ENCODE peak calls at places on chromosomes 7 and 10, in six cellular contexts. L is SK-N-SH, D is neural progenitor cell, T is cardiac fibroblast, B is AG04449, V is NB4. K is an unnamed sample.
A peak's percentile ranks its signal among the peaks of the same experiment; 100 is the strongest.

GRCh38 chr10:55019461-55019860 is 218.4 kb upstream of the PCDH15 start:
- DNase-seq in L (no peak), D (no peak), T (peak; percentile 3), B (no peak), V (no peak), K (no peak)

GRCh38 chr10:131722121-131722520 is 178.7 kb upstream of the PPP2R2D start:
- DNase-seq in L (no peak), D (no peak), T (no peak), B (no peak), V (no peak), K (no peak)

GRCh38 chr10:132891313-132891712 is 51.1 kb downstream of the CFAP46 start:
- DNase-seq in L (no peak), D (no peak), T (peak; percentile 9), B (no peak), V (no peak), K (no peak)

GRCh38 chr7:47382200-47382599 is 199.7 kb downstream of the TNS3 start:
- DNase-seq in L (no peak), D (no peak), T (no peak), B (no peak), V (no peak), K (no peak)

GRCh38 chr7:21941570-21942224 is 4.0 kb downstream of the CDCA7L start:
- DNase-seq in L (peak; percentile 53), D (no peak), T (peak; percentile 37), B (no peak), V (peak; percentile 78), K (peak; percentile 67)

GRCh38 chr10:63522129-63522687 is 1.0 kb downstream of the REEP3 start:
- DNase-seq in L (peak; percentile 45), D (no peak), T (peak; percentile 31), B (no peak), V (no peak), K (peak; percentile 18)

GRCh38 chr7:150340024-150340749 is 1.2 kb downstream of the RARRES2 start:
- DNase-seq in L (no peak), D (peak; percentile 62), T (peak; percentile 77), B (no peak), V (peak; percentile 49), K (no peak)

GRCh38 chr7:42175834-42176745 is 60.9 kb downstream of the GLI3 start:
- DNase-seq in L (no peak), D (no peak), T (no peak), B (no peak), V (no peak), K (no peak)

GRCh38 chr7:46651561-46652088 is 730.6 kb upstream of the IGFBP3 start:
- DNase-seq in L (no peak), D (no peak), T (no peak), B (no peak), V (no peak), K (no peak)

GRCh38 chr10:96586419-96587254 is at the start of gene TM9SF3:
- DNase-seq in L (peak; percentile 97), D (peak; percentile 96), T (peak; percentile 91), B (no peak), V (peak; percentile 95), K (peak; percentile 90)

GRCh38 chr7:116601426-116601825 is 70.6 kb upstream of the MET start:
- DNase-seq in L (no peak), D (no peak), T (no peak), B (no peak), V (no peak), K (no peak)

GRCh38 chr10:46318808-46319207 is 32.0 kb downstream of the ANTXRL start:
- DNase-seq in L (no peak), D (no peak), T (peak; percentile 16), B (no peak), V (no peak), K (no peak)

GRCh38 chr7:139417478-139417877 is 57.8 kb downstream of the LUC7L2 start:
- DNase-seq in L (no peak), D (no peak), T (no peak), B (no peak), V (no peak), K (no peak)

GRCh38 chr7:93442478-93443224 is 131.9 kb downstream of the CALCR start:
- DNase-seq in L (no peak), D (peak; percentile 61), T (peak; percentile 43), B (no peak), V (peak; percentile 59), K (peak; percentile 5)

GRCh38 chr10:123325663-123326175 is 171.5 kb downstream of the BUB3 start:
- DNase-seq in L (no peak), D (no peak), T (no peak), B (no peak), V (no peak), K (no peak)

GRCh38 chr10:78952686-78953085 is 116.1 kb upstream of the ZMIZ1 start:
- DNase-seq in L (no peak), D (no peak), T (peak; percentile 80), B (no peak), V (no peak), K (peak; percentile 69)

GRCh38 chr10:50558368-50558767 is 65.4 kb downstream of the SGMS1 start:
- DNase-seq in L (no peak), D (no peak), T (peak; percentile 78), B (no peak), V (no peak), K (no peak)

GRCh38 chr7:50854247-50854646 is 71.6 kb upstream of the GRB10 start:
- DNase-seq in L (no peak), D (no peak), T (no peak), B (no peak), V (no peak), K (no peak)

GRCh38 chr10:16945566-16945965 is 128.3 kb upstream of the RSU1 start:
- DNase-seq in L (no peak), D (no peak), T (no peak), B (no peak), V (no peak), K (peak; percentile 41)

GRCh38 chr7:71322201-71322600 is 190.3 kb downstream of the GALNT17 start:
- DNase-seq in L (no peak), D (no peak), T (no peak), B (no peak), V (no peak), K (no peak)

GRCh38 chr7:16667355-16667754 is 21.4 kb downstream of the BZW2 start:
- DNase-seq in L (no peak), D (no peak), T (no peak), B (no peak), V (no peak), K (no peak)

GRCh38 chr7:40437498-40437897 is 302.7 kb downstream of the SUGCT start:
- DNase-seq in L (no peak), D (no peak), T (peak; percentile 89), B (peak; percentile 93), V (no peak), K (peak; percentile 94)

GRCh38 chr7:104327534-104327933 is 869 bp upstream of the LHFPL3 start:
- DNase-seq in L (no peak), D (no peak), T (no peak), B (no peak), V (no peak), K (no peak)

GRCh38 chr7:104327963-104328307 is 468 bp upstream of the LHFPL3 start:
- DNase-seq in L (no peak), D (peak; percentile 26), T (no peak), B (no peak), V (no peak), K (no peak)

GRCh38 chr7:104328970-104329825 is 795 bp downstream of the LHFPL3 start:
- DNase-seq in L (peak; percentile 62), D (peak; percentile 57), T (no peak), B (no peak), V (no peak), K (peak; percentile 1)

DNA sequence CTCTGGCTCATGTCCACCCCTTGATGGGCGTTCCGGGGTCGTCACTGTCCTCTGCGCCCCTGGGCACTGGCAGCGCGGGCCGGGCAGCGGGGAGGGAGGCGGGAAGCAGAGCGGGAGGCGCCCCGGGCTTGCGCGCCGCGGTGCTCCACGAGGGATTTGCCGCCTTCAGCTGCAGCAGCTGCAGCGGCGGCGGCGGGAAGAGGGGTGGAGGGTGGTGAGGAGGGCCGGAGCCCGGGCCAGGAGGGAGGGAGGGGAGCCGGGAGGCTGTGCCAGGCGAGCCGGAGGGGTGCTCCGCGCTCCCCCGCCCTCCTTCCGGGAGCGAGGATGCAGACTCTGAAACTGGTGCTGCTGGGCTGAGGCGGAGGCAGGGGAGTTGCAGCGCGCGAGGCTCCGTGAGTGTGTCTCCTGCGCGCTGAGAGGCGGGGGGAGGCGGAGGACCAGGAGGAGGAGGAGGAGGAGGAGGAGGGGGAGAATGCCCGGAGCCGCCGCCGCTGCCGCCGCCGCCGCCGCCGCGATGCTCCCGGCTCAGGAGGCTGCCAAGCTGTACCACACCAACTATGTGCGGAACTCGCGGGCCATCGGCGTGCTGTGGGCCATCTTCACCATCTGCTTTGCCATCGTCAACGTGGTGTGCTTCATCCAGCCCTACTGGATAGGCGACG is at the start of gene LHFPL3:
- DNase-seq in L (peak; percentile 79), D (peak; percentile 72), T (no peak), B (no peak), V (no peak), K (no peak)
- H3K4me3 ChIP-seq in L (peak within 1 kb of the TSS; percentile 57), D (peak within 1 kb of the TSS; percentile 61), T (no peak within 1 kb of the TSS), B (peak within 1 kb of the TSS; percentile 44), V (no peak within 1 kb of the TSS), K (no peak within 1 kb of the TSS)

DNA sequence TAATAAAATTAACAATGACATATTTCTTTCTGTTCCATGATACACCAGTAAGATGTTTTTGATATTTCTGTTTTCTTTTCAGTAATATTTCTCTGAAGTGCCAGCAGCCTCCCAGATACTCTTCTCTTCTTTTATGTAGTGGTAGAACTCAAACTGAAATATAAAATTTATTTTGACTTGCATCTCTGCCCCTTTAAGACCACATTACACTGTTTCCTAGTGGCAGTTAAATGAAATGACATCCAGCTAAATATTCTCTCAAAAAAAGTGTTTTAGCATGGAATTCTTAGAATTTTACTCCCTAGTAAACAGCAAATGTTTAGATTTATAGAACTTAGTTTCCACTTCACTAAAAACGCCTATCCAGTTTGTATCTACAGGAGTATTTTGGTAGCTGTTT is 237.2 kb upstream of the MTPN start:
- DNase-seq in L (peak; percentile 18), D (no peak), T (no peak), B (no peak), V (no peak), K (no peak)
- TF ChIP-seq CTCF in L (no peak), D (peak; percentile 26), T (no peak), B (no peak), V (no peak), K (no peak)

GRCh38 chr10:98295401-98295811 is 27.4 kb upstream of the LOXL4 start:
- DNase-seq in L (no peak), D (no peak), T (no peak), B (no peak), V (peak; percentile 25), K (no peak)

GRCh38 chr10:98293550-98294269 is 25.7 kb upstream of the LOXL4 start:
- DNase-seq in L (no peak), D (no peak), T (no peak), B (no peak), V (no peak), K (peak; percentile 46)

GRCh38 chr10:98294270-98294627 is 26.3 kb upstream of the LOXL4 start:
- DNase-seq in L (no peak), D (no peak), T (no peak), B (no peak), V (no peak), K (no peak)

GRCh38 chr10:98295907-98296306 is 27.9 kb upstream of the LOXL4 start:
- DNase-seq in L (peak; percentile 35), D (no peak), T (peak; percentile 27), B (no peak), V (peak; percentile 45), K (peak; percentile 69)

GRCh38 chr10:98292976-98293375 is 25.0 kb upstream of the LOXL4 start:
- DNase-seq in L (no peak), D (no peak), T (peak; percentile 29), B (no peak), V (no peak), K (no peak)
- H3K4me3 ChIP-seq in L (no peak overlapping the region), D (no peak overlapping the region), T (no peak overlapping the region), B (no peak overlapping the region), V (no peak overlapping the region), K (no peak overlapping the region)

GRCh38 chr7:83077328-83077727 is 85.4 kb downstream of the PCLO start:
- DNase-seq in L (no peak), D (no peak), T (peak; percentile 7), B (no peak), V (no peak), K (peak; percentile 5)

GRCh38 chr7:83072576-83073517 is 89.8 kb downstream of the PCLO start:
- DNase-seq in L (peak; percentile 25), D (no peak), T (no peak), B (no peak), V (no peak), K (no peak)
- TF ChIP-seq CTCF in L (peak; percentile 46), D (peak; percentile 38), T (no peak), B (no peak), V (peak; percentile 5), K (no peak)